ENCODE peak calls at places on chromosome 15, in eight cellular contexts. N is PC-9, Z is thyroid gland, Y is neural progenitor cell, U is fibroblast of lung, A is lower lobe of right lung, G is keratinocyte, L is mammary epithelial cell. M is an unnamed sample.

GRCh38 chr15:51516291-51516690 is 106.3 kb downstream of the DMXL2 start:
- DNase-seq in N (no peak), Z (no peak), Y (no peak), U (no peak), A (no peak), G (no peak), L (no peak), M (no peak)

GRCh38 chr15:66803182-66803729 is 101.2 kb downstream of the SMAD6 start:
- DNase-seq in N (peak), Z (peak), Y (peak), U (peak), A (peak), G (peak), L (peak), M (peak)

GRCh38 chr15:89514596-89515406 is 18.4 kb upstream of the RHCG start:
- DNase-seq in N (peak), Z (no peak), Y (no peak), U (no peak), A (no peak), G (no peak), L (peak), M (peak)

GRCh38 chr15:63232400-63232799 is 43.0 kb downstream of the RAB8B start:
- DNase-seq in N (no peak), Z (no peak), Y (no peak), U (no peak), A (no peak), G (no peak), L (no peak), M (no peak)

GRCh38 chr15:74365619-74366445 is 1.6 kb downstream of the CYP11A1 start:
- DNase-seq in N (peak), Z (peak), Y (peak), U (peak), A (peak), G (no peak), L (no peak), M (no peak)

GRCh38 chr15:71810256-71811035 is at the start of gene NR2E3:
- DNase-seq in N (no peak), Z (no peak), Y (no peak), U (no peak), A (no peak), G (no peak), L (no peak), M (no peak)

GRCh38 chr15:57133127-57133968 is 214.9 kb downstream of the TCF12 start:
- DNase-seq in N (no peak), Z (no peak), Y (peak), U (peak), A (no peak), G (no peak), L (no peak), M (no peak)

GRCh38 chr15:90325677-90326200 is 26.3 kb upstream of the ZNF774 start:
- DNase-seq in N (no peak), Z (no peak), Y (no peak), U (no peak), A (no peak), G (no peak), L (no peak), M (no peak)

GRCh38 chr15:86154705-86155104 is 75.0 kb downstream of the AGBL1 start:
- DNase-seq in N (no peak), Z (no peak), Y (no peak), U (no peak), A (no peak), G (no peak), L (no peak), M (no peak)

GRCh38 chr15:64029111-64029510 is 17.2 kb downstream of the DAPK2 start:
- DNase-seq in N (no peak), Z (no peak), Y (peak), U (no peak), A (no peak), G (no peak), L (no peak), M (no peak)

DNA sequence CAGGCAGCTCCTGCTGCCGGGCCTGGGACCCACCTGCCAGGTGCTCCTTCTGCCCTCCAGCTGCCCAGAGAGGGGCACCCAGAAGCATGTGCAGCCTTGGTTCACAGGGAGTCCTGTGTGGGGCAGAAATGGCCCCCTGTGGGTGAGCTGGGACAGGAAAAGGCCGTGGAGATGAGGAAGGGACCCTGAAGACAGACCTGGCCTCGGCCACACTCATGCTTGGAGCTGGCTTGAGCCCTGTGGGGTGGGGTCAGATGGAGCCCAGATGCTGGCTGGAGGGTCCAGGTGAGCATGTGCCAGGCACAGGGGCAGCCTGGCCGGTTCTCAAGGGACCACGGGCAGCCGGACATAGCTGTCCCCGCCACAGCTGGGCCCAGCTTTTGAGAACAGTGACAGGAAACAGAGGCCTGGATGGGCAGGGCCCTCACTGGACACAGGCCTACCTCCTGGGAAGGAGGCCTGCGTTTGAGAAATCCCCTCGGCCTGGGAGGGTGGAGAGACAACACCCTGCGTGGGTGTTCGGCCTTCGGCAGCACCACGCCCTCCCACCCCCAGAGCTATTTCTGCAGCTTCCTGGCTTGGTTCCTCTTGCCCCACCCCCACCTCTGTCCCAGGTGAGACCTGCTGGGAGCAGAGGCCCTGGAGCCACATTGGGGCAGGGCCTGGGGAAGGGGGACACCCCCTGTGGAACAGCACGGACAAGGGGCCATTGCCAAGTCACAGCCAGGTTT is 132.6 kb upstream of the MEF2A start:
- DNase-seq in N (no peak), Z (no peak), Y (no peak), U (no peak), A (peak), G (no peak), L (peak), M (no peak)
- H3K27ac ChIP-seq in N (no peak), Z (no peak), Y (no peak), U (no peak), A (peak), G (no peak), L (peak), M (no peak)

GRCh38 chr15:68432665-68433064 is 702 bp upstream of the ITGA11 start:
- DNase-seq in N (no peak), Z (no peak), Y (no peak), U (no peak), A (no peak), G (no peak), L (no peak), M (no peak)
- H3K27ac ChIP-seq in N (no peak), Z (no peak), Y (no peak), U (no peak), A (no peak), G (no peak), L (no peak), M (no peak)

GRCh38 chr15:42270996-42271395 is 2.0 kb upstream of the GANC start:
- DNase-seq in N (no peak), Z (no peak), Y (no peak), U (no peak), A (no peak), G (no peak), L (no peak), M (no peak)
- H3K27ac ChIP-seq in N (no peak), Z (no peak), Y (no peak), U (peak), A (peak), G (no peak), L (peak), M (peak)

GRCh38 chr15:40382580-40383456 is at the start of gene KNSTRN:
- DNase-seq in N (peak), Z (peak), Y (peak), U (peak), A (peak), G (peak), L (peak), M (peak)
- H3K27ac ChIP-seq in N (peak), Z (peak), Y (no peak), U (peak), A (peak), G (peak), L (peak), M (peak)

DNA sequence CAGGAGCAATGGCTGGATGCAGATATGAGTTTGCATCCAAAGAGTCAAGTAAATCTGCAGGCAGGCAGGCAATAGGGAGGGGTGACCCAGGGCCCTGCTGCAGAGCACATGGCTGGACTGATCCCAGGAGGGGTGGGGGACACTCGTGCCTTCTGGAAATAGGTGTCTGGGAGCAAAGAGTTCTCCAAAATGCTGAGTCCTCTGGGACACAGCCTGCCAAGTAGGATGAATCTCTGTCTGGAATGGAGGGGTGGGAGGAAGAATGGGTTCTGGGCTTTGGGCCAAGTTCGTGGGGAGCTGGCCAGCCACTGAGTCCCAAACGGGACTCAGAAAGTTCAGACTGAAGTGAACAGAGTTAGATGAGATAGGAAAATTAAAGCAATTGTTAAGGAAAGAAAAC is 214.5 kb downstream of the MTHFS start:
- DNase-seq in N (no peak), Z (peak), Y (no peak), U (peak), A (no peak), G (no peak), L (peak), M (no peak)
- H3K27ac ChIP-seq in N (no peak), Z (no peak), Y (no peak), U (peak), A (no peak), G (no peak), L (no peak), M (no peak)

DNA sequence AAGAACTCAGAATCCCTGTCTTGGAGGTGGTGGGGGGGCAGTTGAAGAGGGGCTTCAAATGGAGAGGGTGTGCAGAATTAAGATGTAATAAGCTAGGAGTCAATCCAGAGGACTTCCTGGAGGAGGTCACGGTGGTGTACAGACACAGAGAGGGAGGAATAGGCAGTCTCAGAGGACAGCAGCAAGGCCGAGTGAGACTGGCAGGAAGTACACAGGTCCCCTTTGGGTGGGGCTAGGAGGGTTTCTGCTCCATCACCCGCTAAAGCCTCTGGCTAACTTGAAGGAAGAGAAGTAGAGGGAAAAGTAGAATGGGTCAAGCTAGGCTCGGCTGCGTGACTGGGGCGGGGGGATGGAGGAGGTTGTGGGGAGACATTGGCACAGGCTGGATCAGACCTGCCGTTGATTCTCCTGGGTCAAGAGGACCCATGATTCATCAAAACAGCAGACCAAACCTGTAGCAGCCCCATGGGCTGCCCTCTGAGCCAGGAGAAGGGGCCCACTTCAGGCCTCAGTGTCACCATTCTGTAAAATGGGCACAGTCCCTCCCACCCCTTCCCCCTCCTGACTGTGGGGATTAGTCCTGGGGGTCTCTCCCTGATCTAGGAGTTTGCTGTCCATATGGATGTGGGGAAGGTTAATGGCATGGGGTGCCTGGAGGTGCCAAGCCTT is 16.9 kb downstream of the CSPG4 start:
- DNase-seq in N (no peak), Z (no peak), Y (no peak), U (no peak), A (no peak), G (no peak), L (peak), M (no peak)
- H3K27ac ChIP-seq in N (no peak), Z (no peak), Y (no peak), U (peak), A (no peak), G (peak), L (peak), M (peak)